ENCODE peak calls at places on chromosomes 6 and 20, in seven cellular contexts. One of them, this sample, is unnamed.

GRCh38 chr6:87172292-87172691 is 16.9 kb downstream of the ZNF292 start:
- DNase-seq in body of pancreas: no peak
- DNase-seq in endothelial cell: no peak
- DNase-seq in GM06990: no peak
- DNase-seq in fibroblast of lung: no peak
- DNase-seq in kidney: no peak
- DNase-seq in H9: no peak
- DNase-seq in this sample: no peak

GRCh38 chr20:51934301-51935002 is 132.1 kb upstream of the SALL4 start:
- DNase-seq in body of pancreas: no peak
- DNase-seq in endothelial cell: no peak
- DNase-seq in GM06990: no peak
- DNase-seq in fibroblast of lung: no peak
- DNase-seq in kidney: no peak
- DNase-seq in H9: no peak
- DNase-seq in this sample: no peak

GRCh38 chr6:1911476-1911875 is 301.8 kb downstream of the FOXC1 start:
- DNase-seq in body of pancreas: no peak
- DNase-seq in endothelial cell: no peak
- DNase-seq in GM06990: no peak
- DNase-seq in fibroblast of lung: no peak
- DNase-seq in kidney: no peak
- DNase-seq in H9: no peak
- DNase-seq in this sample: no peak

GRCh38 chr20:1513801-1514200 is 22.6 kb upstream of the SIRPB2 start:
- DNase-seq in body of pancreas: no peak
- DNase-seq in endothelial cell: no peak
- DNase-seq in GM06990: no peak
- DNase-seq in fibroblast of lung: no peak
- DNase-seq in kidney: no peak
- DNase-seq in H9: no peak
- DNase-seq in this sample: no peak

GRCh38 chr6:141050470-141050869 is 1082.3 kb upstream of the GJE1 start:
- DNase-seq in body of pancreas: no peak
- DNase-seq in endothelial cell: no peak
- DNase-seq in GM06990: no peak
- DNase-seq in fibroblast of lung: peak; percentile 40
- DNase-seq in kidney: no peak
- DNase-seq in H9: no peak
- DNase-seq in this sample: no peak

GRCh38 chr20:43389231-43389630 is 68.5 kb upstream of the SRSF6 start:
- DNase-seq in body of pancreas: peak; percentile 32
- DNase-seq in endothelial cell: no peak
- DNase-seq in GM06990: no peak
- DNase-seq in fibroblast of lung: no peak
- DNase-seq in kidney: no peak
- DNase-seq in H9: no peak
- DNase-seq in this sample: no peak

GRCh38 chr20:40195742-40196141 is 493.3 kb downstream of the MAFB start:
- DNase-seq in body of pancreas: no peak
- DNase-seq in endothelial cell: no peak
- DNase-seq in GM06990: no peak
- DNase-seq in fibroblast of lung: no peak
- DNase-seq in kidney: peak; percentile 25
- DNase-seq in H9: no peak
- DNase-seq in this sample: no peak

GRCh38 chr20:4305091-4305490 is 289.7 kb upstream of the RNF24 start:
- DNase-seq in body of pancreas: no peak
- DNase-seq in endothelial cell: no peak
- DNase-seq in GM06990: no peak
- DNase-seq in fibroblast of lung: no peak
- DNase-seq in kidney: no peak
- DNase-seq in H9: no peak
- DNase-seq in this sample: no peak

GRCh38 chr6:132198896-132199295 is 202.4 kb downstream of the MOXD1 start:
- DNase-seq in body of pancreas: no peak
- DNase-seq in endothelial cell: no peak
- DNase-seq in GM06990: no peak
- DNase-seq in fibroblast of lung: peak; percentile 89
- DNase-seq in kidney: no peak
- DNase-seq in H9: no peak
- DNase-seq in this sample: no peak

GRCh38 chr6:162271922-162272321 is 455.6 kb downstream of the PRKN start:
- DNase-seq in body of pancreas: no peak
- DNase-seq in endothelial cell: no peak
- DNase-seq in GM06990: no peak
- DNase-seq in fibroblast of lung: no peak
- DNase-seq in kidney: no peak
- DNase-seq in H9: no peak
- DNase-seq in this sample: no peak

GRCh38 chr6:160101262-160102205 is 20.1 kb upstream of the SLC22A1 start:
- DNase-seq in body of pancreas: no peak
- DNase-seq in endothelial cell: no peak
- DNase-seq in GM06990: no peak
- DNase-seq in fibroblast of lung: no peak
- DNase-seq in kidney: no peak
- DNase-seq in H9: no peak
- DNase-seq in this sample: no peak

GRCh38 chr6:134080171-134080795 is 27.9 kb upstream of the SLC2A12 start:
- DNase-seq in body of pancreas: no peak
- DNase-seq in endothelial cell: no peak
- DNase-seq in GM06990: no peak
- DNase-seq in fibroblast of lung: peak; percentile 67
- DNase-seq in kidney: no peak
- DNase-seq in H9: no peak
- DNase-seq in this sample: no peak

GRCh38 chr20:49510562-49511117 is 28.2 kb upstream of the KCNB1 start:
- DNase-seq in body of pancreas: peak; percentile 47
- DNase-seq in endothelial cell: no peak
- DNase-seq in GM06990: no peak
- DNase-seq in fibroblast of lung: peak; percentile 96
- DNase-seq in kidney: peak; percentile 73
- DNase-seq in H9: no peak
- DNase-seq in this sample: no peak

GRCh38 chr6:56688521-56688920 is 45.8 kb upstream of the DST start:
- DNase-seq in body of pancreas: no peak
- DNase-seq in endothelial cell: no peak
- DNase-seq in GM06990: no peak
- DNase-seq in fibroblast of lung: no peak
- DNase-seq in kidney: no peak
- DNase-seq in H9: no peak
- DNase-seq in this sample: no peak

GRCh38 chr6:16334671-16335070 is 96.3 kb downstream of the GMPR start:
- DNase-seq in body of pancreas: peak; percentile 72
- DNase-seq in endothelial cell: no peak
- DNase-seq in GM06990: no peak
- DNase-seq in fibroblast of lung: peak; percentile 87
- DNase-seq in kidney: no peak
- DNase-seq in H9: no peak
- DNase-seq in this sample: no peak

GRCh38 chr6:55943329-55943728 is 67.9 kb upstream of the BMP5 start:
- DNase-seq in body of pancreas: no peak
- DNase-seq in endothelial cell: no peak
- DNase-seq in GM06990: no peak
- DNase-seq in fibroblast of lung: peak; percentile 72
- DNase-seq in kidney: no peak
- DNase-seq in H9: no peak
- DNase-seq in this sample: no peak

GRCh38 chr20:5688431-5688972 is 61.7 kb upstream of the SHLD1 start:
- DNase-seq in body of pancreas: peak; percentile 17
- DNase-seq in endothelial cell: peak; percentile 7
- DNase-seq in GM06990: no peak
- DNase-seq in fibroblast of lung: no peak
- DNase-seq in kidney: peak; percentile 79
- DNase-seq in H9: no peak
- DNase-seq in this sample: no peak

GRCh38 chr20:37295595-37295994 is 6.1 kb downstream of the MANBAL start:
- DNase-seq in body of pancreas: no peak
- DNase-seq in endothelial cell: no peak
- DNase-seq in GM06990: no peak
- DNase-seq in fibroblast of lung: peak; percentile 49
- DNase-seq in kidney: no peak
- DNase-seq in H9: no peak
- DNase-seq in this sample: no peak

GRCh38 chr6:5672581-5673011 is 334.1 kb downstream of the NRN1 start:
- DNase-seq in body of pancreas: peak; percentile 39
- DNase-seq in endothelial cell: no peak
- DNase-seq in GM06990: no peak
- DNase-seq in fibroblast of lung: peak; percentile 91
- DNase-seq in kidney: no peak
- DNase-seq in H9: peak; percentile 36
- DNase-seq in this sample: no peak

GRCh38 chr6:3340358-3340798 is 81.6 kb downstream of the PSMG4 start:
- DNase-seq in body of pancreas: no peak
- DNase-seq in endothelial cell: no peak
- DNase-seq in GM06990: no peak
- DNase-seq in fibroblast of lung: peak; percentile 51
- DNase-seq in kidney: no peak
- DNase-seq in H9: no peak
- DNase-seq in this sample: no peak

GRCh38 chr20:54980321-54980960 is 505.0 kb downstream of the DOK5 start:
- DNase-seq in body of pancreas: no peak
- DNase-seq in endothelial cell: no peak
- DNase-seq in GM06990: peak; percentile 11
- DNase-seq in fibroblast of lung: peak; percentile 28
- DNase-seq in kidney: no peak
- DNase-seq in H9: no peak
- DNase-seq in this sample: peak; percentile 5
- TF ChIP-seq CTCF in body of pancreas: peak; percentile 14
- TF ChIP-seq CTCF in endothelial cell: no peak
- TF ChIP-seq CTCF in GM06990: peak; percentile 22
- TF ChIP-seq CTCF in fibroblast of lung: no peak
- TF ChIP-seq CTCF in kidney: peak; percentile 24
- TF ChIP-seq CTCF in H9: peak; percentile 79
- TF ChIP-seq CTCF in this sample: peak; percentile 28

DNA sequence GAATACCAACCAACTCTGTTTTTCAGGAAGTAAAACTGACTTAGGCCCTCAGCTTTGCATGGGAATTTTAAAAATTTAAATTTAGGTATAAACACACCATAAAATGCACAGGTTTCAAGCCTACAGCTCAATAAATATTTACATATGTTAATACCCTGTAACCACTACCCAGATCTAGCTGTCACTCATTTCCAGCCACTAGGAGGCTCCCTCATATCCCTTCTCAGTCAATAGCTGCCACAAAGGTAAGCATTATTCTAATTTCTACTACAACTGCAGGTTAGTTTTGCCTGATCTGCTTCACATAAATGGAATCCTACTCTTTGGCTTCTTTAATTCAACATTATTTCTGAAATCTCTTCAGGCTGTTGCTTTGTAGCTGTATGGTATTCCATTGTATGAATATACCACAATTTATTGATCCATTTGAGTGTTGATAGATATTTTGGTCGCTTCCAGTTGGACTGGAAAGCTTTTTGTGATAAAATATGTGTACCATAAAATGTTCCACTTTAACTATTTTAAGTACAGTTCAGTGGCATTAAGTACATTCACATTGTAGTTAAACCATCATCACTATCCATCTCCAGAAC is 32.5 kb upstream of the MEI4 start:
- DNase-seq in body of pancreas: peak; percentile 22
- DNase-seq in endothelial cell: peak; percentile 44
- DNase-seq in GM06990: no peak
- DNase-seq in fibroblast of lung: no peak
- DNase-seq in kidney: no peak
- DNase-seq in H9: peak; percentile 33
- DNase-seq in this sample: no peak
- TF ChIP-seq CTCF in body of pancreas: peak; percentile 29
- TF ChIP-seq CTCF in endothelial cell: peak; percentile 47
- TF ChIP-seq CTCF in GM06990: peak; percentile 56
- TF ChIP-seq CTCF in fibroblast of lung: no peak
- TF ChIP-seq CTCF in kidney: peak; percentile 50
- TF ChIP-seq CTCF in H9: peak; percentile 77
- TF ChIP-seq CTCF in this sample: peak; percentile 71

DNA sequence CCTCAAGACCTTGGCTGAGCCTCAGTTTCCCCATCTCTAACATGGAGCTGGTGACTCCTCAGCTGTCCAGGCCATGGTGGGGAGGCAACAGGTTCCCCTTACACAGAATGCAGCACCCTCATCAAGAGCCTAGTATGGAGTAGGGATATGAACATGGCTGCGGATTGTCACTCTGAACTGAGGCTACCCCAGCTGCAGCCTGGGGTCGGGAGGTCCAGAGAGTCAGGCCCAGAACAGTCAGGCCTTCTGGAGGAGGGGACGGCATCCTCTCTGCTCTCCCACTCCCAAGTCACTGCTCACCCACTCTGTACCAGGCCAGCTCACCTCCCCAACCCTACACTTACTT is 1.4 kb upstream of the FOXS1 start:
- DNase-seq in body of pancreas: no peak
- DNase-seq in endothelial cell: no peak
- DNase-seq in GM06990: no peak
- DNase-seq in fibroblast of lung: no peak
- DNase-seq in kidney: no peak
- DNase-seq in H9: no peak
- DNase-seq in this sample: no peak
- TF ChIP-seq CTCF in body of pancreas: no peak
- TF ChIP-seq CTCF in endothelial cell: peak; percentile 17
- TF ChIP-seq CTCF in GM06990: no peak
- TF ChIP-seq CTCF in fibroblast of lung: no peak
- TF ChIP-seq CTCF in kidney: no peak
- TF ChIP-seq CTCF in H9: peak; percentile 22
- TF ChIP-seq CTCF in this sample: no peak

DNA sequence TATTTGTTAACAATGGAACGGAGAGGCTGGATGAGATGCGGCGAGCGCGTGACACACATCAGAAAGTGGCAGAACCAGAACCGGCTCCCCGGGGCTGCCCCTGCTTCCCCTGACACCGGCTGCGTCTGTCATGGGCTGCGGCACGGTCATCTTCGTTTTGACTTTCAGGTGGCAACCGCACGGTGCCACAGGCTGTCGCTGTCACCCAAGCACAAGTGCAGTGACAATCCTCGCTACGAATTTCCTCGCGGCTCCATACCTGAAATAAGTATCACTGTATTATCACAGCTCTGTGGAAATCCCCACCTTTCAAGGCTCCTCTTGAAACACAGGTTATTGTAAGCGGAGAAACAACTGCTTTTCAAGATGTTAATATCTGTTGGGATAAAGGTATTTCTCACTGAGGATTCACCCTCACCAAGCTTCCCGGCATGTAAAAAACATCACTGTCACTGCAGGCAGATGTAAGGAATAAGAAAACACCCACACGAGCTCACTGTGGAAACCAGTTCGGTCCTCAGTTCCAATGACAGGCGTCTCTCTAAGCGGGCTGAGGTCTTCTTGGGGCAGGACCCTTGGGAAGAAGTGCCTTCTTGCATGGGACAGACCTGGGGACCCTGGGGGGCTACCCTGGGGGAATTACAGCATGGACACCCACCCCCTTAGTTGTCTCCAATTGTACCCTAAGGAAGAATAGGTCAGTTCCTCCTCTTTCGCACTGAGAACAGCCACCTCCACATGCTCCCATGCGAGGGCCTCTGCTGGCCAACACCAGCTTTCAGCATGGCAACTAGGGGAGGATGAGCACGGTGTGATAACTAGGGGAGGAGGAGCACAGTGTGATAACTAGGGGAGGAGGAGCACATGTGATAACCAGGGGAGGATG is 86.3 kb downstream of the DACT2 start:
- DNase-seq in body of pancreas: no peak
- DNase-seq in endothelial cell: no peak
- DNase-seq in GM06990: no peak
- DNase-seq in fibroblast of lung: no peak
- DNase-seq in kidney: no peak
- DNase-seq in H9: no peak
- DNase-seq in this sample: no peak
- TF ChIP-seq CTCF in body of pancreas: no peak
- TF ChIP-seq CTCF in endothelial cell: no peak
- TF ChIP-seq CTCF in GM06990: no peak
- TF ChIP-seq CTCF in fibroblast of lung: no peak
- TF ChIP-seq CTCF in kidney: no peak
- TF ChIP-seq CTCF in H9: peak; percentile 38
- TF ChIP-seq CTCF in this sample: no peak

GRCh38 chr6:43386492-43386891 is 17.0 kb upstream of the ZNF318 start:
- DNase-seq in body of pancreas: no peak
- DNase-seq in endothelial cell: no peak
- DNase-seq in GM06990: no peak
- DNase-seq in fibroblast of lung: peak; percentile 5
- DNase-seq in kidney: no peak
- DNase-seq in H9: no peak
- DNase-seq in this sample: no peak
- TF ChIP-seq CTCF in body of pancreas: peak; percentile 23
- TF ChIP-seq CTCF in endothelial cell: no peak
- TF ChIP-seq CTCF in GM06990: peak; percentile 14
- TF ChIP-seq CTCF in fibroblast of lung: peak; percentile 34
- TF ChIP-seq CTCF in kidney: peak; percentile 25
- TF ChIP-seq CTCF in H9: peak; percentile 59
- TF ChIP-seq CTCF in this sample: peak; percentile 39